ENCODE peak calls at places on chromosomes 7 and 10, in seven cellular contexts. One of them, this sample, is unnamed.

GRCh38 chr7:37495574-37496184 is 47.0 kb upstream of the ELMO1 start:
- DNase-seq in brain microvascular endothelial cell: peak
- DNase-seq in fibroblast of the aortic adventitia: peak
- DNase-seq in stomach: no peak
- DNase-seq in psoas muscle: no peak
- DNase-seq in GM12865: peak
- DNase-seq in heart right ventricle: no peak
- DNase-seq in this sample: peak

GRCh38 chr7:129606801-129607200 is 4.7 kb upstream of the NRF1 start:
- DNase-seq in heart right ventricle: no peak
- DNase-seq in stomach: no peak
- DNase-seq in fibroblast of the aortic adventitia: no peak
- DNase-seq in psoas muscle: no peak
- DNase-seq in brain microvascular endothelial cell: no peak
- DNase-seq in GM12865: peak
- DNase-seq in this sample: no peak

GRCh38 chr7:108613147-108613948 is 43.7 kb downstream of the DNAJB9 start:
- DNase-seq in stomach: no peak
- DNase-seq in brain microvascular endothelial cell: peak
- DNase-seq in fibroblast of the aortic adventitia: peak
- DNase-seq in GM12865: peak
- DNase-seq in psoas muscle: no peak
- DNase-seq in heart right ventricle: no peak
- DNase-seq in this sample: peak

GRCh38 chr7:99112097-99112496 is 31.8 kb downstream of the SMURF1 start:
- DNase-seq in GM12865: peak
- DNase-seq in stomach: no peak
- DNase-seq in brain microvascular endothelial cell: no peak
- DNase-seq in psoas muscle: no peak
- DNase-seq in heart right ventricle: no peak
- DNase-seq in fibroblast of the aortic adventitia: no peak
- DNase-seq in this sample: no peak

GRCh38 chr7:14195079-14195478 is 205.6 kb upstream of the ETV1 start:
- DNase-seq in psoas muscle: no peak
- DNase-seq in fibroblast of the aortic adventitia: no peak
- DNase-seq in stomach: no peak
- DNase-seq in GM12865: no peak
- DNase-seq in heart right ventricle: no peak
- DNase-seq in brain microvascular endothelial cell: no peak
- DNase-seq in this sample: no peak

GRCh38 chr10:99709480-99710229 is 22.3 kb downstream of the COX15 start:
- DNase-seq in brain microvascular endothelial cell: peak
- DNase-seq in heart right ventricle: no peak
- DNase-seq in stomach: no peak
- DNase-seq in fibroblast of the aortic adventitia: peak
- DNase-seq in GM12865: peak
- DNase-seq in psoas muscle: no peak
- DNase-seq in this sample: peak

GRCh38 chr10:104906112-104906511 is 265.0 kb downstream of the SORCS3 start:
- DNase-seq in fibroblast of the aortic adventitia: no peak
- DNase-seq in stomach: no peak
- DNase-seq in GM12865: no peak
- DNase-seq in brain microvascular endothelial cell: no peak
- DNase-seq in psoas muscle: no peak
- DNase-seq in heart right ventricle: no peak
- DNase-seq in this sample: no peak

GRCh38 chr10:94403034-94403822 is 887 bp downstream of the TBC1D12 start:
- DNase-seq in brain microvascular endothelial cell: peak
- DNase-seq in GM12865: peak
- DNase-seq in psoas muscle: peak
- DNase-seq in fibroblast of the aortic adventitia: peak
- DNase-seq in stomach: peak
- DNase-seq in heart right ventricle: peak
- DNase-seq in this sample: peak

GRCh38 chr10:386751-387693 is 251.8 kb downstream of the ZMYND11 start:
- DNase-seq in GM12865: no peak
- DNase-seq in brain microvascular endothelial cell: no peak
- DNase-seq in fibroblast of the aortic adventitia: no peak
- DNase-seq in stomach: no peak
- DNase-seq in psoas muscle: peak
- DNase-seq in heart right ventricle: no peak
- DNase-seq in this sample: no peak

GRCh38 chr7:92910076-92910475 is 73.7 kb upstream of the CDK6 start:
- DNase-seq in heart right ventricle: no peak
- DNase-seq in psoas muscle: no peak
- DNase-seq in GM12865: no peak
- DNase-seq in brain microvascular endothelial cell: no peak
- DNase-seq in stomach: no peak
- DNase-seq in fibroblast of the aortic adventitia: no peak
- DNase-seq in this sample: no peak

GRCh38 chr7:18013936-18014335 is 13.7 kb downstream of the PRPS1L1 start:
- DNase-seq in stomach: no peak
- DNase-seq in fibroblast of the aortic adventitia: peak
- DNase-seq in brain microvascular endothelial cell: peak
- DNase-seq in psoas muscle: no peak
- DNase-seq in heart right ventricle: no peak
- DNase-seq in GM12865: no peak
- DNase-seq in this sample: peak

GRCh38 chr10:132590094-132590751 is 52.6 kb downstream of the INPP5A start:
- DNase-seq in psoas muscle: no peak
- DNase-seq in stomach: no peak
- DNase-seq in fibroblast of the aortic adventitia: no peak
- DNase-seq in GM12865: no peak
- DNase-seq in heart right ventricle: no peak
- DNase-seq in brain microvascular endothelial cell: no peak
- DNase-seq in this sample: no peak

GRCh38 chr7:92246363-92247101 is 758 bp downstream of the ANKIB1 start:
- DNase-seq in fibroblast of the aortic adventitia: peak
- DNase-seq in heart right ventricle: no peak
- DNase-seq in psoas muscle: peak
- DNase-seq in stomach: no peak
- DNase-seq in GM12865: peak
- DNase-seq in brain microvascular endothelial cell: no peak
- DNase-seq in this sample: peak

GRCh38 chr7:26410156-26410555 is 118.5 kb downstream of the SNX10 start:
- DNase-seq in fibroblast of the aortic adventitia: no peak
- DNase-seq in stomach: no peak
- DNase-seq in heart right ventricle: no peak
- DNase-seq in GM12865: no peak
- DNase-seq in psoas muscle: no peak
- DNase-seq in brain microvascular endothelial cell: no peak
- DNase-seq in this sample: no peak
- TF ChIP-seq CTCF in fibroblast of the aortic adventitia: no peak
- TF ChIP-seq CTCF in stomach: no peak
- TF ChIP-seq CTCF in heart right ventricle: no peak
- TF ChIP-seq CTCF in GM12865: no peak
- TF ChIP-seq CTCF in psoas muscle: no peak
- TF ChIP-seq CTCF in brain microvascular endothelial cell: no peak
- TF ChIP-seq CTCF in this sample: no peak

DNA sequence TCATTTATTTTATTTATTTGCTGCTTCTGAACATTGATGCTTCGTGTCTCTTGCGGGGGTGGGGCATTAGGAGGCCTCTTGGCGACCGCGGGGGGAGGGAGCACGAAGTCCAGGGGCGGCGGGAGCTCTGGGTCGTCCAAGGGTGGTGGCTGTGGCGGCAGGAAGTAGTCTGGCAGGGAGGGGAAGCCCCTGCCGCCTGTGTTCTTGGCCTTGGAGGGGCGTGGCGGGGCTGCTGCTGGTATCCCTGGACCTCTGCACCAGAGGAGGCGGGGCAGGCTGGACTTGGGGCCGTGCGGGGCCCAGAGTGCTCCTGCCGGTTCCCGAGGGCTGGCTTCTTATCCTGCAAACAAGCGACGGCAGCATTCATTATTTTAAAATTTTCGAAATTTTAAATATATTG is 70.5 kb upstream of the ABI1 start:
- DNase-seq in brain microvascular endothelial cell: no peak
- DNase-seq in heart right ventricle: peak
- DNase-seq in psoas muscle: no peak
- DNase-seq in GM12865: peak
- DNase-seq in stomach: peak
- DNase-seq in fibroblast of the aortic adventitia: no peak
- DNase-seq in this sample: no peak
- H3K4me3 ChIP-seq in brain microvascular endothelial cell: peak
- H3K4me3 ChIP-seq in heart right ventricle: no peak
- H3K4me3 ChIP-seq in psoas muscle: peak
- H3K4me3 ChIP-seq in GM12865: no peak
- H3K4me3 ChIP-seq in stomach: peak
- H3K4me3 ChIP-seq in fibroblast of the aortic adventitia: no peak
- H3K4me3 ChIP-seq in this sample: peak

GRCh38 chr10:22335204-22335956 is 9.9 kb upstream of the SPAG6 start:
- DNase-seq in psoas muscle: peak
- DNase-seq in brain microvascular endothelial cell: no peak
- DNase-seq in stomach: peak
- DNase-seq in GM12865: peak
- DNase-seq in fibroblast of the aortic adventitia: peak
- DNase-seq in heart right ventricle: peak
- DNase-seq in this sample: peak
- TF ChIP-seq CTCF in psoas muscle: peak
- TF ChIP-seq CTCF in brain microvascular endothelial cell: peak
- TF ChIP-seq CTCF in stomach: no peak
- TF ChIP-seq CTCF in GM12865: no peak
- TF ChIP-seq CTCF in fibroblast of the aortic adventitia: peak
- TF ChIP-seq CTCF in heart right ventricle: peak
- TF ChIP-seq CTCF in this sample: no peak

DNA sequence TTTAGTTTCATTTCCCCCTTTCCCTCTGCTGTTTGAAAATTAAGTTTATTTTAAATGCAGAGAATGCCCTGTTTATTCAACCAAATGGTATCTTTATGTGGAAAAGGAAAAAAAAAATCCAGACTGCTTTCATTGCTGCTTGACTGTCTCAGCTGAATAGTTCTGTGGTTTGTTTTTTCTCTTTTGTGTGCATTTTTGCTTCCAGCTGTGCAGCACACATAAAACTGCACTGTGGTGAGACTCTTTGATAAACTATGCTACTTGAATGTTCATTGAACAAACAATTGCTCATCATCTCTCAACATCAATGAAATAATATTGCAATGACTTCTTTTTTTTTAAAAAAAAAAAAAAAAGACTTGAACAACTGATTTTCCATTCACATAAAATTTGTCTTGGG is 78.6 kb upstream of the GLI3 start:
- DNase-seq in stomach: no peak
- DNase-seq in heart right ventricle: no peak
- DNase-seq in psoas muscle: no peak
- DNase-seq in fibroblast of the aortic adventitia: no peak
- DNase-seq in GM12865: no peak
- DNase-seq in brain microvascular endothelial cell: peak
- DNase-seq in this sample: peak
- H3K4me3 ChIP-seq in stomach: no peak
- H3K4me3 ChIP-seq in heart right ventricle: no peak
- H3K4me3 ChIP-seq in psoas muscle: no peak
- H3K4me3 ChIP-seq in fibroblast of the aortic adventitia: no peak
- H3K4me3 ChIP-seq in GM12865: no peak
- H3K4me3 ChIP-seq in brain microvascular endothelial cell: no peak
- H3K4me3 ChIP-seq in this sample: no peak

DNA sequence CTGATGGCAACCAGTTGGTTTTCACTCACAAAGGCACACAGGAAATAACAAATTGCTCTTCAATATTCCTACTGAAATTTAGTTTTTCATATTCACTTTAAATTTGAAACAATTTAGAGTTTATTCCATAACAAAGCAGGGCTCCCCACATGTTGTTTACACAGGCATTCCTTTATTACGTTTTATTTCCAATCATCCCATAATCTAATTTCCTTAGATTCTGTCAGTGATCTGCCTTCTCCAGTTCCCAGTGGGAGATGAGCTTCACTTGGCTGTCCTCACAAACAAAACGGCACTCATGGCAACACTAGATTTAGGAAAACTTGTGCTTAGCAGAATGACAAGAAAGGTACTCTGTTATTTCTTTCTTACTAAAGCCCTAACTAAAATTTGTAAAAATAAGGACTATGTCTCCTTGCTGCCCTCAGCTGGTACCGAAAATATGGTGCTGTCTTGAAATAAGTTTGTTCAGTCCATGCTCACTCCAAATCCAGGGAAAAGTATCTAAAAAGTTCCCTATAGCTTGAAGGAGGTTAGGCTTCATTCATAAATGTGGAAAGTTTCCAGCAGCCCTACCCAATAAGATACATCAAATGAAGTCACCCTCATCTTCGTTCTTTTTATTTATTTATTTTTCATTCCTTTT is 23.0 kb downstream of the PHYH start:
- DNase-seq in brain microvascular endothelial cell: peak
- DNase-seq in fibroblast of the aortic adventitia: peak
- DNase-seq in GM12865: no peak
- DNase-seq in heart right ventricle: no peak
- DNase-seq in stomach: no peak
- DNase-seq in psoas muscle: no peak
- DNase-seq in this sample: peak
- TF ChIP-seq CTCF in brain microvascular endothelial cell: peak
- TF ChIP-seq CTCF in fibroblast of the aortic adventitia: peak
- TF ChIP-seq CTCF in GM12865: no peak
- TF ChIP-seq CTCF in heart right ventricle: no peak
- TF ChIP-seq CTCF in stomach: no peak
- TF ChIP-seq CTCF in psoas muscle: peak
- TF ChIP-seq CTCF in this sample: peak